ENCODE peak calls at places on chromosomes 11 and 22, in six cellular contexts. One of them, this sample, is unnamed. For H3K9me3, the result is how much of the 10 kb centered on the place peaks cover.

GRCh38 chr22:44524806-44525205 is 26.8 kb upstream of the RTL6 start:
- DNase-seq in fibroblast of lung: no peak
- DNase-seq in H1: no peak
- DNase-seq in right atrium auricular region: no peak
- DNase-seq in cardiac muscle cell: no peak
- DNase-seq in mucosa of descending colon: no peak
- DNase-seq in this sample: no peak

GRCh38 chr11:37946155-37946766 is 1348.2 kb upstream of the RAG2 start:
- DNase-seq in fibroblast of lung: peak
- DNase-seq in H1: peak
- DNase-seq in right atrium auricular region: no peak
- DNase-seq in cardiac muscle cell: peak
- DNase-seq in mucosa of descending colon: no peak
- DNase-seq in this sample: no peak

GRCh38 chr11:18066626-18067025 is 20.6 kb upstream of the TPH1 start:
- DNase-seq in fibroblast of lung: peak
- DNase-seq in H1: no peak
- DNase-seq in right atrium auricular region: no peak
- DNase-seq in cardiac muscle cell: no peak
- DNase-seq in mucosa of descending colon: no peak
- DNase-seq in this sample: no peak

GRCh38 chr11:103279821-103280220 is 170.6 kb downstream of the DYNC2H1 start:
- DNase-seq in fibroblast of lung: no peak
- DNase-seq in H1: no peak
- DNase-seq in right atrium auricular region: no peak
- DNase-seq in cardiac muscle cell: no peak
- DNase-seq in mucosa of descending colon: no peak
- DNase-seq in this sample: no peak

GRCh38 chr11:118434553-118435232 is 1.6 kb upstream of the KMT2A start:
- DNase-seq in fibroblast of lung: peak
- DNase-seq in H1: peak
- DNase-seq in right atrium auricular region: no peak
- DNase-seq in cardiac muscle cell: peak
- DNase-seq in mucosa of descending colon: peak
- DNase-seq in this sample: peak

GRCh38 chr11:27468209-27468608 is 4.4 kb downstream of the LGR4 start:
- DNase-seq in fibroblast of lung: peak
- DNase-seq in H1: no peak
- DNase-seq in right atrium auricular region: no peak
- DNase-seq in cardiac muscle cell: no peak
- DNase-seq in mucosa of descending colon: no peak
- DNase-seq in this sample: no peak

GRCh38 chr11:64245797-64246623 is 733 bp downstream of the PPP1R14B start:
- DNase-seq in fibroblast of lung: peak
- DNase-seq in H1: no peak
- DNase-seq in right atrium auricular region: peak
- DNase-seq in cardiac muscle cell: no peak
- DNase-seq in mucosa of descending colon: peak
- DNase-seq in this sample: no peak

GRCh38 chr11:128467041-128467440 is 120.3 kb downstream of the ETS1 start:
- DNase-seq in fibroblast of lung: no peak
- DNase-seq in H1: no peak
- DNase-seq in right atrium auricular region: no peak
- DNase-seq in cardiac muscle cell: no peak
- DNase-seq in mucosa of descending colon: no peak
- DNase-seq in this sample: no peak

GRCh38 chr22:39089928-39090327 is 7.1 kb upstream of the APOBEC3H start:
- DNase-seq in fibroblast of lung: no peak
- DNase-seq in H1: no peak
- DNase-seq in right atrium auricular region: no peak
- DNase-seq in cardiac muscle cell: no peak
- DNase-seq in mucosa of descending colon: no peak
- DNase-seq in this sample: no peak

GRCh38 chr11:93587858-93588581 is 44.8 kb upstream of the SMCO4 start:
- DNase-seq in fibroblast of lung: no peak
- DNase-seq in H1: no peak
- DNase-seq in right atrium auricular region: no peak
- DNase-seq in cardiac muscle cell: no peak
- DNase-seq in mucosa of descending colon: no peak
- DNase-seq in this sample: no peak

GRCh38 chr11:10785146-10785474 is 23.6 kb downstream of the EIF4G2 start:
- DNase-seq in fibroblast of lung: no peak
- DNase-seq in H1: no peak
- DNase-seq in right atrium auricular region: no peak
- DNase-seq in cardiac muscle cell: no peak
- DNase-seq in mucosa of descending colon: no peak
- DNase-seq in this sample: no peak

GRCh38 chr11:85844439-85845051 is 10.6 kb upstream of the CCDC83 start:
- DNase-seq in fibroblast of lung: peak
- DNase-seq in H1: no peak
- DNase-seq in right atrium auricular region: no peak
- DNase-seq in cardiac muscle cell: no peak
- DNase-seq in mucosa of descending colon: no peak
- DNase-seq in this sample: no peak

GRCh38 chr22:44026630-44027511 is 2.8 kb downstream of the PARVB start:
- DNase-seq in fibroblast of lung: peak
- DNase-seq in H1: no peak
- DNase-seq in right atrium auricular region: peak
- DNase-seq in cardiac muscle cell: no peak
- DNase-seq in mucosa of descending colon: peak
- DNase-seq in this sample: peak

GRCh38 chr11:71338806-71339177 is 86.4 kb upstream of the SHANK2 start:
- DNase-seq in fibroblast of lung: no peak
- DNase-seq in H1: no peak
- DNase-seq in right atrium auricular region: no peak
- DNase-seq in cardiac muscle cell: no peak
- DNase-seq in mucosa of descending colon: no peak
- DNase-seq in this sample: no peak

GRCh38 chr11:45092901-45093760 is 53.3 kb upstream of the PRDM11 start:
- DNase-seq in fibroblast of lung: peak
- DNase-seq in H1: no peak
- DNase-seq in right atrium auricular region: no peak
- DNase-seq in cardiac muscle cell: no peak
- DNase-seq in mucosa of descending colon: no peak
- DNase-seq in this sample: no peak

GRCh38 chr11:74672956-74673895 is 58.0 kb downstream of the CHRDL2 start:
- DNase-seq in fibroblast of lung: peak
- DNase-seq in H1: peak
- DNase-seq in right atrium auricular region: peak
- DNase-seq in cardiac muscle cell: no peak
- DNase-seq in mucosa of descending colon: peak
- DNase-seq in this sample: no peak

GRCh38 chr11:45335434-45335833 is 49.3 kb upstream of the SYT13 start:
- DNase-seq in fibroblast of lung: no peak
- DNase-seq in H1: peak
- DNase-seq in right atrium auricular region: no peak
- DNase-seq in cardiac muscle cell: no peak
- DNase-seq in mucosa of descending colon: no peak
- DNase-seq in this sample: no peak

GRCh38 chr11:134332189-134332631 is 422 bp downstream of the GLB1L2 start:
- DNase-seq in fibroblast of lung: no peak
- DNase-seq in H1: peak
- DNase-seq in right atrium auricular region: no peak
- DNase-seq in cardiac muscle cell: peak
- DNase-seq in mucosa of descending colon: no peak
- DNase-seq in this sample: no peak

GRCh38 chr11:117819096-117820040 is 5.2 kb downstream of the FXYD2 start:
- DNase-seq in fibroblast of lung: peak
- DNase-seq in H1: peak
- DNase-seq in right atrium auricular region: peak
- DNase-seq in cardiac muscle cell: peak
- DNase-seq in mucosa of descending colon: peak
- DNase-seq in this sample: no peak

GRCh38 chr11:2298795-2299747 is 2.6 kb downstream of the C11orf21 start:
- DNase-seq in fibroblast of lung: no peak
- DNase-seq in H1: peak
- DNase-seq in right atrium auricular region: peak
- DNase-seq in cardiac muscle cell: peak
- DNase-seq in mucosa of descending colon: peak
- DNase-seq in this sample: no peak

GRCh38 chr11:30984827-30985226 is 384.7 kb downstream of the DCDC1 start:
- DNase-seq in fibroblast of lung: peak
- DNase-seq in H1: no peak
- DNase-seq in right atrium auricular region: no peak
- DNase-seq in cardiac muscle cell: no peak
- DNase-seq in mucosa of descending colon: no peak
- DNase-seq in this sample: no peak

GRCh38 chr11:120235024-120235628 is 4.8 kb upstream of the POU2F3 start:
- DNase-seq in fibroblast of lung: peak
- DNase-seq in H1: peak
- DNase-seq in right atrium auricular region: no peak
- DNase-seq in cardiac muscle cell: peak
- DNase-seq in mucosa of descending colon: no peak
- DNase-seq in this sample: peak

GRCh38 chr11:132977746-132978145 is 554.6 kb downstream of the OPCML start:
- DNase-seq in fibroblast of lung: no peak
- DNase-seq in H1: no peak
- DNase-seq in right atrium auricular region: no peak
- DNase-seq in cardiac muscle cell: no peak
- DNase-seq in mucosa of descending colon: no peak
- DNase-seq in this sample: no peak

GRCh38 chr22:41532908-41533825 is 11.1 kb downstream of the POLR3H start:
- DNase-seq in fibroblast of lung: peak
- DNase-seq in H1: peak
- DNase-seq in right atrium auricular region: peak
- DNase-seq in cardiac muscle cell: peak
- DNase-seq in mucosa of descending colon: peak
- DNase-seq in this sample: peak

GRCh38 chr11:19281041-19281440 is 40.3 kb upstream of the E2F8 start:
- DNase-seq in fibroblast of lung: no peak
- DNase-seq in H1: no peak
- DNase-seq in right atrium auricular region: no peak
- DNase-seq in cardiac muscle cell: no peak
- DNase-seq in mucosa of descending colon: no peak
- DNase-seq in this sample: peak

GRCh38 chr22:47841166-47841565 is 1078.7 kb downstream of the TBC1D22A start:
- DNase-seq in fibroblast of lung: no peak
- DNase-seq in H1: no peak
- DNase-seq in right atrium auricular region: no peak
- DNase-seq in cardiac muscle cell: no peak
- DNase-seq in mucosa of descending colon: no peak
- DNase-seq in this sample: no peak
- H3K9me3 ChIP-seq in fibroblast of lung: under half
- H3K9me3 ChIP-seq in H1: under half
- H3K9me3 ChIP-seq in right atrium auricular region: under half
- H3K9me3 ChIP-seq in cardiac muscle cell: under half
- H3K9me3 ChIP-seq in mucosa of descending colon: under half
- H3K9me3 ChIP-seq in this sample: under half

GRCh38 chr22:48579915-48580279 is 1247.8 kb downstream of the BRD1 start:
- DNase-seq in fibroblast of lung: no peak
- DNase-seq in H1: no peak
- DNase-seq in right atrium auricular region: no peak
- DNase-seq in cardiac muscle cell: no peak
- DNase-seq in mucosa of descending colon: peak
- DNase-seq in this sample: no peak
- H3K9me3 ChIP-seq in fibroblast of lung: under half
- H3K9me3 ChIP-seq in H1: under half
- H3K9me3 ChIP-seq in right atrium auricular region: under half
- H3K9me3 ChIP-seq in cardiac muscle cell: under half
- H3K9me3 ChIP-seq in mucosa of descending colon: under half
- H3K9me3 ChIP-seq in this sample: under half

GRCh38 chr22:47586038-47586437 is 823.6 kb downstream of the TBC1D22A start:
- DNase-seq in fibroblast of lung: no peak
- DNase-seq in H1: no peak
- DNase-seq in right atrium auricular region: no peak
- DNase-seq in cardiac muscle cell: no peak
- DNase-seq in mucosa of descending colon: no peak
- DNase-seq in this sample: no peak
- H3K9me3 ChIP-seq in fibroblast of lung: under half
- H3K9me3 ChIP-seq in H1: half or more
- H3K9me3 ChIP-seq in right atrium auricular region: under half
- H3K9me3 ChIP-seq in cardiac muscle cell: under half
- H3K9me3 ChIP-seq in mucosa of descending colon: under half
- H3K9me3 ChIP-seq in this sample: under half

GRCh38 chr22:33789690-33790253 is 130.5 kb downstream of the LARGE1 start:
- DNase-seq in fibroblast of lung: no peak
- DNase-seq in H1: no peak
- DNase-seq in right atrium auricular region: no peak
- DNase-seq in cardiac muscle cell: no peak
- DNase-seq in mucosa of descending colon: no peak
- DNase-seq in this sample: no peak
- H3K9me3 ChIP-seq in fibroblast of lung: under half
- H3K9me3 ChIP-seq in H1: under half
- H3K9me3 ChIP-seq in right atrium auricular region: under half
- H3K9me3 ChIP-seq in cardiac muscle cell: under half
- H3K9me3 ChIP-seq in mucosa of descending colon: under half
- H3K9me3 ChIP-seq in this sample: under half

GRCh38 chr11:68017858-68018729 is 8.0 kb downstream of the ALDH3B1 start:
- DNase-seq in fibroblast of lung: no peak
- DNase-seq in H1: no peak
- DNase-seq in right atrium auricular region: no peak
- DNase-seq in cardiac muscle cell: no peak
- DNase-seq in mucosa of descending colon: peak
- DNase-seq in this sample: no peak
- H3K9me3 ChIP-seq in fibroblast of lung: under half
- H3K9me3 ChIP-seq in H1: under half
- H3K9me3 ChIP-seq in right atrium auricular region: under half
- H3K9me3 ChIP-seq in cardiac muscle cell: under half
- H3K9me3 ChIP-seq in mucosa of descending colon: under half
- H3K9me3 ChIP-seq in this sample: under half

This sample was measured in CD4-positive, alpha-beta memory T cell.